ENCODE peak calls at places on chromosomes 6 and 20, in four cellular contexts. N, E, P and T are unnamed samples.

GRCh38 chr20:50041238-50041915 is 58.6 kb downstream of the SNAI1 start:
- DNase-seq in P (no peak), N (no peak), E (no peak), T (no peak)

GRCh38 chr6:15521516-15521915 is 141.3 kb downstream of the DTNBP1 start:
- DNase-seq in E (no peak), N (no peak), P (no peak), T (no peak)

GRCh38 chr6:41157323-41157722 is 3.2 kb upstream of the TREML1 start:
- DNase-seq in E (peak; percentile 10), N (no peak), P (no peak), T (no peak)

GRCh38 chr6:148578837-148579236 is 168.0 kb upstream of the UST start:
- DNase-seq in N (no peak), E (no peak), P (no peak), T (no peak)

GRCh38 chr6:44432227-44432626 is 44.7 kb downstream of the CDC5L start:
- DNase-seq in E (no peak), N (no peak), P (no peak), T (no peak)

GRCh38 chr20:38873050-38873581 is 53.1 kb upstream of the FAM83D start:
- DNase-seq in E (no peak), N (no peak), P (no peak), T (no peak)

GRCh38 chr6:124200661-124201060 is 397.0 kb downstream of the NKAIN2 start:
- DNase-seq in E (no peak), P (no peak), N (no peak), T (no peak)

GRCh38 chr20:38840053-38840893 is 34.8 kb downstream of the PPP1R16B start:
- DNase-seq in N (no peak), E (no peak), P (no peak), T (no peak)

GRCh38 chr20:61127311-61128044 is 124.6 kb upstream of the CDH4 start:
- DNase-seq in N (no peak), P (peak; percentile 92), E (no peak), T (no peak)

GRCh38 chr6:18667612-18668011 is 280.5 kb downstream of the RNF144B start:
- DNase-seq in N (no peak), P (no peak), E (no peak), T (no peak)

GRCh38 chr6:129501401-129502051 is 208.5 kb downstream of the ARHGAP18 start:
- DNase-seq in N (no peak), P (peak; percentile 96), E (no peak), T (peak; percentile 88)

GRCh38 chr6:147507162-147508072 is 1.1 kb upstream of the SAMD5 start:
- DNase-seq in P (no peak), N (peak; percentile 43), E (peak; percentile 57), T (peak; percentile 30)

GRCh38 chr20:478949-479429 is 16.7 kb upstream of the TBC1D20 start:
- DNase-seq in N (no peak), P (peak; percentile 77), E (no peak), T (peak; percentile 62)

GRCh38 chr20:36849333-36850065 is 26.4 kb upstream of the TLDC2 start:
- DNase-seq in P (no peak), E (no peak), N (no peak), T (no peak)

GRCh38 chr6:80541186-80541585 is 434.7 kb downstream of the BCKDHB start:
- DNase-seq in N (no peak), E (no peak), P (peak; percentile 85), T (peak; percentile 28)

GRCh38 chr6:1686117-1687098 is 76.7 kb downstream of the FOXC1 start:
- DNase-seq in N (no peak), P (peak; percentile 96), E (no peak), T (no peak)

GRCh38 chr20:49766979-49767419 is 45.6 kb upstream of the SLC9A8 start:
- DNase-seq in N (no peak), E (no peak), P (no peak), T (peak; percentile 55)

DNA sequence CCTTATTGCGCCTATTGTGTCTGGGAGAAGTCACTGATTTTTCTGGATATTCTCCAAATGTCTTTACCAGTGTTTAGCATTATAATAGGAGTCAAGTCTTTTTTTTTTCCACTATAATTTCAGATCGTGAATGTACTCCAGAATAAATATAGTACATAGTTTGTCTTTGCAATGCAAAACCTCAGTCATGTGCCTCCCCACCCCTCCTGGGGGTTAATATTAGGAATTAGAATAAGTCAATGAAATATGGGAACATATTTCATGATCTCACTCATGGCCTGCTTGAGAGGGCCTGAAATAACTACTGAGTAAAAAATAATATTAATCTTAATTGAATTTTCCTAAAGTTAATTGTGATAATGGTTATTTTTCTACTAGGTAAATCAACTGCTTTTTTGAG is 79.0 kb upstream of the TMEM170B start:
- DNase-seq in E (no peak), P (no peak), N (no peak), T (no peak)
- H3K56ac ChIP-seq in E (no peak overlapping the region), P (no peak overlapping the region), N (no peak overlapping the region), T (no peak overlapping the region)

GRCh38 chr20:1823421-1823892 is 71.8 kb upstream of the SIRPA start:
- DNase-seq in P (no peak), E (no peak), N (no peak), T (no peak)
- H3K56ac ChIP-seq in P (no peak overlapping the region), E (no peak overlapping the region), N (no peak overlapping the region), T (no peak overlapping the region)

GRCh38 chr6:166541876-166542579 is 44.5 kb downstream of the RAMACL start:
- DNase-seq in N (no peak), P (peak; percentile 21), E (no peak), T (no peak)

GRCh38 chr6:166545156-166545555 is 41.3 kb downstream of the RAMACL start:
- DNase-seq in E (no peak), P (no peak), N (no peak), T (no peak)

GRCh38 chr6:166542580-166542912 is 43.9 kb downstream of the RAMACL start:
- DNase-seq in P (peak; percentile 17), E (no peak), N (peak; percentile 71), T (peak; percentile 92)

GRCh38 chr6:166544294-166544605 is 42.2 kb downstream of the RAMACL start:
- DNase-seq in E (no peak), N (no peak), P (no peak), T (no peak)

DNA sequence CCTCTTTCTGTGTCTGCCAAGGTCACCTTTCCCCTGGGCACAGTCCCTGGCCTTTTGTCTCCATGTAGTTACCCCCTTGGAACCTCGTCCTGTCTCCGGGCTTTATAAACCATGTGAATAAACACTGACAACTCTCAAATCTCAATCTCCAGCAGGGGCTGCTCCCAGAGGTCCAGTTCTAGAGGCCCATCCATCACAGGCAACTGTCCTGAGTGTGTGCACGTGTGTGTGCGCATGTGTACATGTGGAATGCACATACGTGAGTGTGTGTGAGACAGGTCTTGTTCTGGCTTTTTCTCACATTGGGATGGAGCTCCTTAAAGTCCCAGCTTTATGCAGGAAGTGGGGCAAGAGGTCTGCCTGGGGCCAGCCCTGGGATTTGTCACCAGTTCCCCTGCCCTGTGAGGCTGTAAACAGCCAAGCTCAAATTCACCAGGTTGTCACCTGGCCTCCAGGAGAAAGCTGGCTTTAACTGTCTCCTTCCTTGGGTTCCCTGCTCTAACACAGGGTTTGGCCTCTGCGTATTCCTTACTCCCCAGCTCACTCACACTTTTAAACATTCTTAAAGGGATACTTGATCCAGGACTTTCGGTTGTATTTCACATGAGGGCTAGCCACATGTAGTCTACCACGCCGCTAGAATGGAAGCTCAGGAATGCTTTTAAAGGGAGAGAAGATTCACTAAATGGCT is 42.7 kb downstream of the RAMACL start:
- DNase-seq in N (no peak), E (no peak), P (no peak), T (peak; percentile 52)
- H3K56ac ChIP-seq in N (no peak overlapping the region), E (no peak overlapping the region), P (no peak overlapping the region), T (no peak overlapping the region)

GRCh38 chr20:57407541-57407956 is 16.4 kb downstream of the RBM38 start:
- DNase-seq in N (no peak), E (no peak), P (no peak), T (no peak)
- H3K56ac ChIP-seq in N (no peak overlapping the region), E (no peak overlapping the region), P (no peak overlapping the region), T (no peak overlapping the region)

DNA sequence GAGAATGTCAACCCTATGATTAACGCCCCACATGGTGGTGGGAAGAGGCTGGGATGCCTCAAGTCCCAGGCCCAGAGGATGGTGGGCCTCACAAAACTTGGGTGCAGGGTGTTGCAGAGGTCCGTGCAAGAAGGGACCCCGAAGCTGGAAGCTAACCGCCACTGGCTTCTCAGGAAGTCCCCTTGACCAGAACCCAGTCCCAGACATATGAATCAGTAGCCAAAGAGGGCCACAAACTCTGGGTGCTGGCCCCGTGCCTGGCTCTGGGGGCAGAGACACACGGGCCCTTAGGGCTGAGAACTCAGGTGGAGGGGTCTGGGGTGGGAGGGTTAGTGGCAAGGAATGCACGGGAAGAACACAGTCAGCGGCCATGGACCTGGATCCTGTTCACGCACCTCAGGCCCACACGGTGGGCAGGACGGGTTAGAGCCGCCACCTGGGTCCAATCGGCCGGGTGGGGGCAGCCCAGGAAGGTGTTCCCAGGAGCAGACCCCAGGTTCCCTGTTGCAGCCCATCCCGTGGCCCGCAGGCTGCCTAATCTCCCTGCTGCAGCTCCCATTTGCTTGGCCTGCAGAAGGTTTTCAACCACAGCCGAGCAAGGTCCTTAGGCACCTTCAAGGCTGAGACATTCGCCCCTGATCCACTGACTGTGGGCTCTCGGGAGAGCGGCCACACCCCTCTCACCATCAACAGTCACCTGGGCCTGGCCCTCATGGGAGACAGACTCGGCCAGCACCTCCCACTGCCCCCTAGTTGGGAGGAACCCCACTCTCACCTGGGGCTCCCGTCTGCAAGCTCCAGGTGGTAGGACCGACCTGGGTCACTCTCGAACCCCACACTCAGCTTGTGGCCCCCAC is 51.0 kb downstream of the YTHDF1 start:
- DNase-seq in P (no peak), N (no peak), E (no peak), T (no peak)
- H3K56ac ChIP-seq in P (no peak overlapping the region), N (no peak overlapping the region), E (no peak overlapping the region), T (no peak overlapping the region)

DNA sequence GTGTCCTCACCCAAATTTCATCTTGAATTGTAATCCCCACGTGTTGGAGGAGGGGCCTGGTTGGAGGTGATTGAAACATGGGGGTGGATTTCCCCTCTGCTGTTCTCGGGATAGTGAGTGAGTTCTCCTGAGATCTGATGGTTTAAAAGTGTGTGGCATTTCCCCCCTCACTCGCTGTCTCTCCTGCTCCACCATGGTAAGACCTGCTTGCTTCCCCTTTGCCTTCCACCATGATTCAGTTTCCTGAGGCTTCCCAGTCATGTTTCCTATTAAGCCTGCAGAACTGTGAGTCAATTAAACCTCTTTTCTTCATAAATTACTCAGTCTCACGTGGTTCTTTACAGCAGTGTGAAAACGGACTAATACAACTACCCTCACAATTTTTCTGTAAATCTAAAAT is 26.8 kb upstream of the FAM184A start:
- DNase-seq in P (no peak), E (no peak), N (no peak), T (no peak)
- H3K56ac ChIP-seq in P (no peak overlapping the region), E (no peak overlapping the region), N (no peak overlapping the region), T (no peak overlapping the region)

DNA sequence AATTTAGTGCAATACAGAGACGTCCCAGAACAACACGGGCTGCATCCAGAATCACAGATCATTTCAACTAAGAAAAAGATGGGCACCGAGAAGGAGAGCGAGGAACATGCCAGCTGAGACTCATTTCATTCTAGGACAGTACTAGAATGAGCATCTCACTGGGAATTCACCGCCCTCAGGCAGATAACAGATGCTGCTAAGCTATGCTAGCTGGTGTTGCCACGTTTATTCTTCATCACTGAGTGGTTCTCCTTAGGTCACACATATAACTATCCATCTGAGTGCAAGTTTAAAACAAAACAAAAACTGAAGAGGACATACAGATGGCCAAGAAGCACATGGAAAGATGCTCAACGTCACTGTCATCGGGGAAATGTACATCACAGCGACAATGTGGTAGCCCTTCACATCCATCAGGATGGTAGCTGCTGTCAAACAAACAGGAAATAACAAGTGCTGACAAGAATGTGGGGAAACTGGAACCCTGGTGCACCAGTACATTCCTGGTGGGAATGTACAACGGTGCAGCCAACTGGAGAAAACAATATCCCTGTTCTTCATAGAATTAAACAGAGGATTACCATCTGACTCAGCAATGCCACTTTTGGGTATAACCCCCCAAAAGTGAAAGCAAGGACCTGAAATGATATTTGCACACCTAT is 97.6 kb downstream of the SLC22A23 start:
- DNase-seq in E (no peak), N (no peak), P (peak; percentile 31), T (no peak)
- H3K56ac ChIP-seq in E (no peak overlapping the region), N (no peak overlapping the region), P (no peak overlapping the region), T (no peak overlapping the region)